ENCODE peak calls at places on chromosomes 1 and 21, in seven cellular contexts. U is H9, H is mesendoderm, F is neuronal stem cell, P is mesenchymal stem cell, E is IMR-90, O is H1. T is an unnamed sample.

GRCh38 chr1:222974496-222974895 is 159.7 kb downstream of the DISP1 start:
- DNase-seq in F (no peak), H (no peak), O (no peak), U (no peak), E (peak), P (peak), T (peak)

GRCh38 chr1:36387141-36387949 is 1.6 kb upstream of the STK40 start:
- DNase-seq in E (peak), P (peak), F (peak), U (no peak), O (no peak), H (peak), T (peak)

GRCh38 chr1:229111703-229112319 is 159.1 kb upstream of the RAB4A start:
- DNase-seq in H (no peak), F (no peak), O (no peak), E (peak), P (peak), U (no peak), T (no peak)

GRCh38 chr1:43241352-43241953 is 28.3 kb upstream of the TMEM125 start:
- DNase-seq in F (no peak), P (no peak), E (peak), U (no peak), O (no peak), H (peak), T (peak)

GRCh38 chr1:231487019-231487418 is 41.5 kb upstream of the TSNAX start:
- DNase-seq in F (no peak), O (no peak), E (peak), U (no peak), P (peak), H (no peak), T (no peak)

GRCh38 chr1:157162345-157162744 is 24.1 kb upstream of the ETV3 start:
- DNase-seq in H (peak), F (no peak), E (no peak), U (no peak), O (no peak), P (no peak), T (peak)

GRCh38 chr1:103129255-103129654 is 20.9 kb upstream of the COL11A1 start:
- DNase-seq in U (no peak), H (no peak), O (no peak), F (no peak), E (peak), P (peak), T (peak)

GRCh38 chr1:39799770-39800470 is 11.3 kb upstream of the BMP8B start:
- DNase-seq in H (peak), E (peak), F (peak), O (peak), P (peak), U (peak), T (peak)

GRCh38 chr1:236321101-236321500 is 39.3 kb upstream of the ERO1B start:
- DNase-seq in U (no peak), P (no peak), O (no peak), F (no peak), H (no peak), E (no peak), T (no peak)

GRCh38 chr1:97571760-97572159 is 349.1 kb downstream of the DPYD start:
- DNase-seq in P (no peak), H (no peak), U (no peak), F (no peak), O (no peak), E (peak), T (no peak)

GRCh38 chr1:2046225-2046917 is 3.8 kb upstream of the PRKCZ start:
- DNase-seq in F (no peak), U (peak), O (peak), E (no peak), H (peak), P (peak), T (peak)

GRCh38 chr1:173603056-173603591 is at the start of gene SLC9C2:
- DNase-seq in O (no peak), U (no peak), P (peak), F (no peak), E (peak), H (peak), T (peak)

GRCh38 chr1:212288614-212289013 is 3.4 kb downstream of the PPP2R5A start:
- DNase-seq in F (no peak), P (peak), U (no peak), E (peak), O (no peak), H (no peak), T (no peak)

GRCh38 chr21:43659136-43660000 is at the start of the genes HSF2BP and RRP1B:
- DNase-seq in H (peak), O (peak), U (peak), E (peak), P (peak), F (peak), T (peak)

GRCh38 chr1:37995773-37996379 is 6.1 kb upstream of the SF3A3 start:
- DNase-seq in H (peak), U (peak), F (peak), O (peak), P (peak), E (peak), T (no peak)

GRCh38 chr1:212557739-212558664 is 50.6 kb upstream of the ATF3 start:
- DNase-seq in O (peak), E (peak), P (peak), F (peak), U (peak), H (peak), T (peak)

GRCh38 chr1:44903261-44903660 is 60.2 kb upstream of the PTCH2 start:
- DNase-seq in H (no peak), E (peak), O (no peak), U (no peak), F (no peak), P (no peak), T (no peak)

GRCh38 chr1:150168960-150169565 is 19.3 kb downstream of the PLEKHO1 start:
- DNase-seq in U (peak), H (peak), P (peak), F (no peak), E (peak), O (peak), T (peak)

GRCh38 chr1:27071049-27071416 is 58.4 kb upstream of the TENT5B start:
- DNase-seq in P (peak), E (peak), H (peak), U (peak), O (no peak), F (peak), T (no peak)

GRCh38 chr1:203453616-203454015 is 22.0 kb upstream of the PRELP start:
- DNase-seq in O (no peak), H (no peak), P (no peak), F (no peak), U (no peak), E (no peak), T (no peak)

GRCh38 chr1:85275701-85276289 is 637 bp downstream of the BCL10 start:
- DNase-seq in P (peak), U (no peak), E (peak), F (peak), O (peak), H (no peak), T (no peak)

GRCh38 chr1:95370671-95370992 is 136.6 kb downstream of the RWDD3 start:
- DNase-seq in H (no peak), E (no peak), P (no peak), U (no peak), F (no peak), O (no peak), T (no peak)

GRCh38 chr1:36366091-36366661 is 19.5 kb downstream of the STK40 start:
- DNase-seq in F (peak), H (peak), P (peak), E (peak), U (peak), O (no peak), T (no peak)

GRCh38 chr21:40128891-40129290 is 261.7 kb downstream of the PCP4 start:
- DNase-seq in P (no peak), H (no peak), U (no peak), E (no peak), O (no peak), F (no peak), T (no peak)

GRCh38 chr21:37220433-37220980 is 46.6 kb downstream of the VPS26C start:
- DNase-seq in P (no peak), O (no peak), E (peak), H (peak), F (no peak), U (no peak), T (no peak)

GRCh38 chr21:37223804-37224345 is 43.3 kb downstream of the VPS26C start:
- DNase-seq in F (no peak), E (no peak), H (no peak), P (no peak), U (no peak), O (peak), T (no peak)

GRCh38 chr21:37214952-37215351 is 52.2 kb downstream of the VPS26C start:
- DNase-seq in F (no peak), U (no peak), H (no peak), P (no peak), E (no peak), O (no peak), T (no peak)

GRCh38 chr21:37220981-37221664 is 46.0 kb downstream of the VPS26C start:
- DNase-seq in U (peak), F (no peak), H (peak), O (peak), P (peak), E (peak), T (peak)

DNA sequence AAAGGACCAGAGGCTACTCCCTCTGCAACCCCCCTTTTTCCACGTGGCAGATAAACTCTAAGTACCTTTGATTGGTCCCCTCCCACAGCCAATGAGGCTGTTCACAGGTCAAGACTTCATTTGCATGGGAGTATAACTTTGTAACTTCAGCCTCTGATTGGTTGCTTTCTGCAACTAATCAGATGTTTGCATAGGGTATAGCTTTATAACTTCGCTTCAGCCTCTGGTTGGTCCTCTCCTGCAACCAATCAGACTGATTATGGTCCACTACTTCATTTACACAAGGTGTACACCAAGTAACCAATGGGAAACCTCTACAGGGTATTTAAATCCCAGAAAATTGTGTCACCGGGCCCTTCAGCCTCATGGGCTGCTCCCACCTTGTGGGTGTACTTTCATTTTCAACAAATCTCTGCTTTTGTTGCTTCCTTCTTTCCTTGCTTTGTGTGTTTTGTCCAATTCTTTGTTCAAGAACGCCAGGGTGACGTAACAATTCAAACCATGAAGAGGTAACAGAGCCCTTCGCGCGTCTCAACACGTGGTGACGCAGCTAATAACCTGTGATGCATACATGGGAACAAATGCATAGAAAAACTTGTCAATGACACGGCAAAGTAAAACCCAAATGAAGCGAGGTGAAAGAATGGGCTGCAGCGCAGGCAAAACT is 47.2 kb downstream of the VPS26C start:
- DNase-seq in E (no peak), H (no peak), O (no peak), U (no peak), P (no peak), F (no peak), T (no peak)
- H2BK5ac ChIP-seq in E (no peak), H (no peak), O (no peak), U (no peak), P (no peak), F (no peak), T (no peak)

GRCh38 chr1:167627615-167627864 is 2.5 kb upstream of the RCSD1 start:
- DNase-seq in U (no peak), F (no peak), H (no peak), E (no peak), O (no peak), P (no peak), T (no peak)
- H3K27ac ChIP-seq in U (no peak), F (no peak), H (no peak), E (no peak), O (no peak), P (no peak), T (no peak)

GRCh38 chr21:42083361-42083690 is 12.2 kb downstream of the UMODL1 start:
- DNase-seq in P (no peak), U (no peak), F (no peak), E (no peak), H (no peak), O (no peak), T (no peak)

GRCh38 chr21:42088148-42088547 is 17.0 kb downstream of the UMODL1 start:
- DNase-seq in F (no peak), O (no peak), H (no peak), E (no peak), U (no peak), P (no peak), T (no peak)

GRCh38 chr21:42086969-42087368 is 15.9 kb downstream of the UMODL1 start:
- DNase-seq in E (no peak), P (no peak), F (no peak), H (no peak), O (no peak), U (no peak), T (no peak)

GRCh38 chr21:42084079-42084478 is 13.0 kb downstream of the UMODL1 start:
- DNase-seq in O (no peak), F (no peak), P (no peak), E (no peak), U (no peak), H (no peak), T (no peak)

GRCh38 chr21:42085246-42086077 is 14.3 kb downstream of the UMODL1 start:
- DNase-seq in H (no peak), E (no peak), P (no peak), O (no peak), F (no peak), U (no peak), T (no peak)
- H2BK5ac ChIP-seq in H (no peak), E (no peak), P (no peak), O (no peak), F (no peak), U (no peak), T (no peak)

DNA sequence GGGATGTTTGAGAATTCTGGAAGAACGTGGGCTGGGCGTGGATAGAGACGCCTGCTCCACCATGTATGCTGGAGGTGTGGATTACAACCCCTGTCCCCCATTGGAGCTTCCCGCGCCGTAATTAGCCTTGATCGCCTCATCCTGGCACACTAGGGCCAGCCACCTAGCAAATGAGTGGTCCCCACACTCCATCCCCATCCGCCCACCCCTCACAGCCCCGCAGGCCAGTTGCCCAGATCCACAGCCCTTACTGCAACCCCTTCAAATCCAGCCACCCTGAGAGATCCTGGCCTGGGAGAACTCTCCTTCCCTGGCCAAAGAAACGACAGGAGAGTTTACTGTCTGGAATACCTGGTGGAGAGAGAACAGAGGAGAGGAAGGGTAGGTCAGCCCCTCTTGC is 375 bp upstream of the GJA4 start:
- DNase-seq in U (no peak), H (no peak), O (peak), E (no peak), P (no peak), F (no peak), T (no peak)
- H3K27ac ChIP-seq in U (no peak), H (no peak), O (no peak), E (no peak), P (no peak), F (no peak), T (no peak)

GRCh38 chr1:91750398-91750996 is 135.5 kb downstream of the TGFBR3 start:
- DNase-seq in P (peak), U (no peak), F (no peak), O (no peak), E (no peak), H (no peak), T (no peak)

GRCh38 chr1:91747666-91748065 is 138.3 kb downstream of the TGFBR3 start:
- DNase-seq in P (no peak), O (no peak), U (no peak), F (no peak), H (no peak), E (no peak), T (no peak)

GRCh38 chr1:91752324-91752723 is 133.6 kb downstream of the TGFBR3 start:
- DNase-seq in H (no peak), E (no peak), U (no peak), P (no peak), O (no peak), F (no peak), T (no peak)

GRCh38 chr1:91751281-91751680 is 134.7 kb downstream of the TGFBR3 start:
- DNase-seq in F (no peak), E (peak), P (no peak), U (no peak), H (no peak), O (no peak), T (no peak)

DNA sequence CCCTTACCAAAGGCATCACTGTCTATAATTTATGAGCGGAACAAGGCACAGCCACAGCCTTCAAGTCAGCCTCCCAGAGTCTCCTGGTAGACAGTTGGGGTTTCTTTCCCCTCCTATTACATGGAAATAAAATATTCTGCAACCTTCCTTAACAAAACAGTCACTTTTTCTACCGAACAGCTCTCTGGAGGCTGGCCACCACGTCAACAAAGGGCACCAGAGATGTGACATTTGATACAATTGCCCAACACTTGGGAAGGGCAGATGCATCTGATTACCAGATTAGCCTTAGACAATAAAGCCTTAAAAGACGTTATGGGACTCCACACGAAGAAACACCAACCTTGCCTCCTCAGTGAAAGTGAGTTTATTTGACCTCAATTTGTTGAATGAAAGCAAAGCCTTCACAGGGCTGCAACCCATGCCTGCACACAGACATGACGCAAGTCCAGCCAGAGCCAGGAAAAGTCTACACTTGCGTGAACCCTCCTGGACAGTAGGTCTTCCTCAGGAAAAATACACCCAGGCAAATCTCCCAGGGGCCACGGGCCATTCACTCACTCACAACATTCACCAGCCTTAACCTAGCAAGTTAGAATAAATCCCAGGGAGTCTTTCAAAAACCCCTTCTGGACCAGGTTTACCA is 136.1 kb downstream of the TGFBR3 start:
- DNase-seq in E (no peak), P (no peak), H (no peak), O (no peak), U (no peak), F (no peak), T (no peak)
- H2BK5ac ChIP-seq in E (no peak), P (no peak), H (no peak), O (no peak), U (no peak), F (no peak), T (no peak)

DNA sequence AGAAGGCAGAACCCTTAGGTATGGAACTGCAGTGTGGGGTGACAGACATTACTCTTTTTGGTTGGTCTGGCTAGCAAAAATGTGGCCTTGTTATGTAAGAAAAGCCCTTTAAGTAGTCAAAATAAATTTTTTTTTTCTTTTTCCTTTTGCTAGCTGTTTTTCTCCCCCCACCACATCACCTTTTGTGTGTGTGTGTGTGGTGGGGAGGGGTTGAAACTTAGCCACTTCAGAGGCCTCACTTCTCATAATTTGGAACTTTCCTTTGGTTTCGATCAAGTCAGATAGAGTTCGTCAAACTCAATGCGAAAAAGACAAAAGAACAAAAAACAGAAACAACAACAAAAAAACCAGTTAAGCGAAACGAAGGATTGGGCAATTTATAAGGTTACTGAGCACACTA is 1.9 kb upstream of the PRMT2 start:
- DNase-seq in O (no peak), E (no peak), H (no peak), U (no peak), P (no peak), F (no peak), T (no peak)
- H3K27ac ChIP-seq in O (no peak), E (no peak), H (no peak), U (no peak), P (no peak), F (no peak), T (no peak)

DNA sequence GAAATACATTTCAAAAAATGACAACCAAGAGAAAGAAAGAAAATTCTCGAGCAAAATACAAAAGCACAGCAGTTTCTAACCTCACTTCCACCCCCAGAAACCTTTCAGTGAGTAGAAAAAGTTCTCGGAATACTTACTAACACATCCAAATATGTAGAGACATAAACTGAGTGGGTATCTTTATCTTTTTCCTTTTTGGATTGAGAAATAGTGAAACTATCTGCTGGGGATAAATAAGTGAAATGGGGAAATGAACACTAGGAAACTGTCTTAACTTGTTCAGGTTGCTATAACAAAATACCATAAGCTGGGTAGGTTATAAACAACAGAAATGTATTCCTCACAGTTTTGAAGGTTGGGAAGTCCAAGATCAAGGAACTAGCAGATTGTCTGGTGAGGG is 72.0 kb downstream of the VCAM1 start:
- DNase-seq in H (no peak), F (no peak), P (no peak), E (peak), U (no peak), O (no peak), T (no peak)
- H2BK5ac ChIP-seq in H (no peak), F (no peak), P (no peak), E (peak), U (no peak), O (no peak), T (no peak)

DNA sequence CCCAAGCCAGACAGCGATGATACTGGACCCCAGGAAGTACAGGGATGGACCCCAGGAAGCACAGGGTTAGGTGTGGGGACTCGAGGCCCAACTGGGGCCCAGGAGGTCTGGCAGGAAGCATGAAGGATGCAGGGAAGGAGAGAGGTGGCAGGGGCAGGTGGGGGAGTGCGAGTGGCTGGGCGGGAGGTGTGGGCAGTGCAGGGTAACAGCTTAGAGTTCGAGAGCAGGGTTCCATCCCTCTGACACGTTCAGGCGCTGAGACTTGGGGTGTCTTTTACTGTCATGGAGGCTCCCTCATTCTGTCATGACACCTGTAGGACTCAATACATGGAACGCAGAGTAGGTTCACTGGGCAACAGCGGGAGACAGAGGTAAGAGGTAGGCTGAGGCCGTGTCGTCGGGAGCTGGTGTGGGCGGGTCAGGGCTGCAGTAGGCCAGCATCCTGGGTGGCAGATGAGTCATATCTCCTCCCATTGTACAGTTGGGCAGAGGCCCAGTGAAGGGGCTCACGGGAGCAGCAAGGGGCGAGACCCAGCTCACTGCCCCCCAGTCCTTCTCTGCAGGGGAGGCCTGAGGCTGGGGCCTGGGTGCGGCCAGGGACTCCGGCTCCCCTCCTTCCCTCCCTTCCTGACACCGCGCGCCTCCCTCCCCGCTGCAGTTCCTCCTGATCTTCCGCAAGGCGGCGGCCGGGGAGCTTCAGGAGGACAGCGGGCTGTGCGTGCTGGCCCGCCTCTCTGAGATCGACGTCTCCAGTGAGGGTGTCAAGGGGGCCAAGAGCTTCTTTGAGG is 11.6 kb upstream of the CTRC start:
- DNase-seq in H (peak), O (peak), P (peak), U (no peak), E (peak), F (no peak), T (peak)
- H3K27ac ChIP-seq in H (no peak), O (no peak), P (no peak), U (no peak), E (peak), F (no peak), T (no peak)